ENCODE peak calls at places on chromosomes 5 and 9, in eight cellular contexts. I is cerebellum; K is aorta; C is activated effector memory CD4-positive, alpha-beta T cell treated with anti-CD3 and anti-CD28 coated beads, Interleukin-2, amount 50 U/mL, for 16 hours; T is mucosa of gallbladder; F is ureter; X is substantia nigra; Z is mesothelial cell of epicardium. H is an unnamed sample.
A peak's percentile ranks its signal among the peaks of the same experiment; 100 is the strongest.

GRCh38 chr5:94463739-94464138 is 154.7 kb downstream of the KIAA0825 start:
- DNase-seq in Z (no peak), X (no peak), C (no peak), K (no peak), F (no peak), I (no peak), T (no peak), H (no peak)

GRCh38 chr5:50751064-50751657 is 84.7 kb downstream of the PARP8 start:
- DNase-seq in F (no peak), C (peak; percentile 69), I (no peak), Z (no peak), X (no peak), K (no peak), T (peak; percentile 31), H (no peak)

GRCh38 chr5:127029513-127030258 is 672 bp downstream of the MARCHF3 start:
- DNase-seq in C (peak; percentile 78), K (peak; percentile 82), Z (no peak), X (peak; percentile 54), F (peak; percentile 51), T (peak; percentile 62), I (peak; percentile 48), H (peak; percentile 37)

GRCh38 chr9:68746564-68746963 is 41.5 kb downstream of the PIP5K1B start:
- DNase-seq in Z (no peak), T (no peak), F (no peak), C (no peak), X (no peak), K (no peak), I (no peak), H (no peak)

GRCh38 chr9:91222457-91222856 is 139.3 kb downstream of the AUH start:
- DNase-seq in X (no peak), T (no peak), F (no peak), C (no peak), K (no peak), I (no peak), Z (no peak), H (no peak)

GRCh38 chr9:115466784-115467183 is 348.8 kb upstream of the TNC start:
- DNase-seq in T (no peak), X (no peak), I (no peak), C (no peak), K (no peak), F (no peak), Z (no peak), H (no peak)

GRCh38 chr5:139886213-139886612 is 90.6 kb downstream of the PSD2 start:
- DNase-seq in C (no peak), I (no peak), F (no peak), K (no peak), Z (no peak), X (no peak), T (no peak), H (no peak)

GRCh38 chr5:108579236-108579635 is 168.5 kb upstream of the FER start:
- DNase-seq in T (no peak), X (no peak), K (no peak), I (no peak), C (no peak), Z (no peak), F (no peak), H (no peak)

GRCh38 chr5:54526604-54527359 is 9.2 kb downstream of the SNX18 start:
- DNase-seq in I (no peak), F (no peak), X (no peak), K (no peak), C (no peak), Z (no peak), T (no peak), H (no peak)